ENCODE peak calls at places on chromosomes 7 and 10, in seven cellular contexts. H is right cardiac atrium; J is CD4-positive, alpha-beta T cell; G is caudate nucleus; W is mesendoderm; F is OCI-LY7; R is body of pancreas. C is an unnamed sample.

GRCh38 chr10:69445094-69445493 is 6.2 kb upstream of the TSPAN15 start:
- DNase-seq in H (no peak), G (no peak), J (no peak), W (no peak), R (no peak), F (no peak), C (no peak)

GRCh38 chr7:132654150-132654549 is 77.9 kb upstream of the PLXNA4 start:
- DNase-seq in G (no peak), H (no peak), W (peak; percentile 80), J (no peak), R (no peak), F (peak; percentile 62), C (no peak)

GRCh38 chr7:157124655-157125054 is 14.1 kb upstream of the UBE3C start:
- DNase-seq in F (no peak), W (no peak), G (no peak), R (no peak), J (no peak), H (no peak), C (peak; percentile 21)

GRCh38 chr10:34109481-34109880 is 705.6 kb downstream of the PARD3 start:
- DNase-seq in J (no peak), H (no peak), F (no peak), R (no peak), G (no peak), W (no peak), C (no peak)

GRCh38 chr10:28151636-28152035 is 151.2 kb downstream of the MPP7 start:
- DNase-seq in J (no peak), H (no peak), R (no peak), W (no peak), G (no peak), F (no peak), C (no peak)

GRCh38 chr10:79202188-79203013 is 133.6 kb downstream of the ZMIZ1 start:
- DNase-seq in J (peak; percentile 13), W (peak; percentile 63), F (peak; percentile 71), H (peak; percentile 72), G (no peak), R (peak; percentile 53), C (peak; percentile 53)

GRCh38 chr10:96236090-96236478 is 35.3 kb downstream of the BLNK start:
- DNase-seq in H (no peak), W (no peak), G (no peak), R (no peak), F (peak; percentile 21), J (no peak), C (no peak)

GRCh38 chr10:96287392-96288105 is 16.2 kb upstream of the BLNK start:
- DNase-seq in R (peak; percentile 90), H (no peak), J (no peak), F (peak; percentile 96), W (no peak), G (no peak), C (no peak)

GRCh38 chr7:151013728-151014497 is 10.4 kb downstream of the ATG9B start:
- DNase-seq in R (peak; percentile 82), J (peak; percentile 92), F (no peak), G (peak; percentile 48), W (peak; percentile 98), H (peak; percentile 90), C (peak; percentile 75)

GRCh38 chr10:30987463-30987862 is 44.2 kb downstream of the ZNF438 start:
- DNase-seq in H (no peak), W (no peak), F (no peak), J (no peak), G (no peak), R (no peak), C (no peak)

GRCh38 chr7:72405871-72406270 is 6.3 kb downstream of the CALN1 start:
- DNase-seq in J (no peak), W (no peak), F (no peak), G (no peak), H (peak; percentile 50), R (no peak), C (no peak)

GRCh38 chr7:42931447-42931833 is 534 bp downstream of the PSMA2 start:
- DNase-seq in J (no peak), W (no peak), G (no peak), R (no peak), H (no peak), F (peak; percentile 36), C (no peak)
- H3K27ac ChIP-seq in J (peak overlapping the region; percentile 74), W (no peak overlapping the region), G (peak overlapping the region; percentile 71), R (peak overlapping the region; percentile 68), H (peak overlapping the region; percentile 78), F (peak overlapping the region; percentile 58), C (peak overlapping the region; percentile 58)

DNA sequence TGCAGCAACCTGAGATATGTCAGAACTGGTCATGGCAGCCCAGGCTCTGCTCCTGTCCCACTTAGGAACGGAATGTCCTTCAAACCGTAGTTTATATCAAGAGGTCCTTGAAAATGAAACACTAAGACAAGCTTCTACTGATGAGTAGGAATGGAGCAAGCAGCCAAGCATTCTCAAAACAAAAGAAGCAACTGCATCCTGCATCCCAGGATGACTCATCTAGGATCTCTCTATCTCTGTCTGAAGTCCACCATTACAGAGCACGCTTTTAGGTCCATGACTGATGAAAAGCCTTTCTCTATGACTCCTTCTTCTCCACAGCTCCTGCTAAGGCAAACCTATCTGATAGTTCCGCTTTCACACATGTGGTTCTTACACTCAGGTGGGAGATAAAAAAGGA is 16.3 kb downstream of the MBL2 start:
- DNase-seq in R (no peak), W (peak; percentile 16), G (no peak), J (no peak), F (no peak), H (no peak), C (no peak)
- H3K27ac ChIP-seq in R (no peak overlapping the region), W (no peak overlapping the region), G (no peak overlapping the region), J (no peak overlapping the region), F (no peak overlapping the region), H (no peak overlapping the region), C (no peak overlapping the region)

GRCh38 chr7:148527717-148528168 is 62.8 kb upstream of the C7orf33 start:
- DNase-seq in R (peak; percentile 87), H (peak; percentile 77), W (peak; percentile 98), J (peak; percentile 68), G (no peak), F (peak; percentile 81), C (peak; percentile 90)

GRCh38 chr7:148523550-148523949 is 67.0 kb upstream of the C7orf33 start:
- DNase-seq in G (no peak), F (no peak), R (no peak), H (no peak), J (no peak), W (no peak), C (no peak)

GRCh38 chr7:148521271-148521670 is 69.3 kb upstream of the C7orf33 start:
- DNase-seq in J (no peak), R (no peak), F (no peak), G (no peak), W (no peak), H (no peak), C (no peak)

GRCh38 chr7:148524479-148525173 is 65.9 kb upstream of the C7orf33 start:
- DNase-seq in G (no peak), J (no peak), W (no peak), H (no peak), F (no peak), R (no peak), C (no peak)
- H3K27ac ChIP-seq in G (no peak overlapping the region), J (no peak overlapping the region), W (no peak overlapping the region), H (no peak overlapping the region), F (no peak overlapping the region), R (no peak overlapping the region), C (no peak overlapping the region)

DNA sequence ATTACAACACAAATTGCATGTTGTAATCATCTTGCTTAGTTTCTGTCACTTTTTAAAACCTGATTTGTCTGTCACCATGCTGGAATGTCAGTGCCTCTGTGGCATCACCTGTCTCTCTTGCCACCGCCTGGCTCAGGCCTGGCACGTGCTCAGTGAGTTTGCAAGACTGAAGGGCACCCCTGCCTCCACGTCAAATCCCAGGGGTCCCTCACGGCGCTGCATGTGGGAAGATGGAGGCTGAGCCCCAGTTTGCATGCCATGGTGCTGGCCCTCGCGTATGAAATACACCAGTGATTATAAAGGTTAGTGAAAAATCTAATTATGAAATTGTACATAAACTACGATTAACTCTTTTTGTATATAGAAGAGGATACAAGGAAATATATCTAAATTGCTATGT is 51.9 kb upstream of the VIPR2 start:
- DNase-seq in R (no peak), H (peak; percentile 26), G (no peak), J (no peak), F (no peak), W (no peak), C (no peak)
- H3K27ac ChIP-seq in R (no peak overlapping the region), H (no peak overlapping the region), G (no peak overlapping the region), J (peak overlapping the region; percentile 63), F (no peak overlapping the region), W (no peak overlapping the region), C (no peak overlapping the region)

GRCh38 chr7:69663911-69664310 is 65.6 kb downstream of the AUTS2 start:
- DNase-seq in R (no peak), H (no peak), F (no peak), W (no peak), J (no peak), G (no peak), C (no peak)

GRCh38 chr7:69668339-69668738 is 70.1 kb downstream of the AUTS2 start:
- DNase-seq in J (no peak), G (no peak), W (no peak), H (no peak), R (no peak), F (no peak), C (no peak)

GRCh38 chr7:69661342-69661741 is 63.1 kb downstream of the AUTS2 start:
- DNase-seq in W (no peak), G (no peak), J (no peak), H (no peak), R (no peak), F (no peak), C (no peak)

GRCh38 chr7:69659964-69660363 is 61.7 kb downstream of the AUTS2 start:
- DNase-seq in H (no peak), R (no peak), W (peak; percentile 81), J (no peak), F (no peak), G (no peak), C (no peak)

GRCh38 chr7:69664433-69664832 is 66.2 kb downstream of the AUTS2 start:
- DNase-seq in J (no peak), H (no peak), R (no peak), G (no peak), W (no peak), F (no peak), C (no peak)
- H3K27ac ChIP-seq in J (no peak overlapping the region), H (no peak overlapping the region), R (no peak overlapping the region), G (no peak overlapping the region), W (no peak overlapping the region), F (no peak overlapping the region), C (no peak overlapping the region)

C was measured in adrenal gland.